ENCODE peak calls at places on chromosomes 1 and 21, in ten cellular contexts. One of them, this sample, is unnamed.

GRCh38 chr1:20448626-20449215 is 37.3 kb downstream of the CAMK2N1 start:
- DNase-seq in lower leg skin: no peak
- DNase-seq in bronchial epithelial cell: no peak
- DNase-seq in stimulated activated CD8-positive, alpha-beta memory T cell treated with anti-CD3 and anti-CD28 coated beads, Interleukin-7, amount 100 ng/mL, for 1 hour: no peak
- DNase-seq in SK-N-SH: peak
- DNase-seq in caudate nucleus: peak
- DNase-seq in MG63: no peak
- DNase-seq in mucosa of descending colon: no peak
- DNase-seq in Ammon's horn: peak
- DNase-seq in NCI-H2081: no peak
- DNase-seq in this sample: no peak

GRCh38 chr1:109792056-109792831 is 28.5 kb upstream of the EPS8L3 start:
- DNase-seq in mucosa of descending colon: no peak
- DNase-seq in bronchial epithelial cell: peak
- DNase-seq in Ammon's horn: peak
- DNase-seq in stimulated activated CD8-positive, alpha-beta memory T cell treated with anti-CD3 and anti-CD28 coated beads, Interleukin-7, amount 100 ng/mL, for 1 hour: no peak
- DNase-seq in NCI-H2081: peak
- DNase-seq in lower leg skin: peak
- DNase-seq in SK-N-SH: peak
- DNase-seq in caudate nucleus: peak
- DNase-seq in MG63: peak
- DNase-seq in this sample: peak

GRCh38 chr1:67689267-67690017 is 4.4 kb downstream of the GADD45A start:
- DNase-seq in Ammon's horn: no peak
- DNase-seq in SK-N-SH: no peak
- DNase-seq in lower leg skin: no peak
- DNase-seq in caudate nucleus: no peak
- DNase-seq in mucosa of descending colon: no peak
- DNase-seq in NCI-H2081: no peak
- DNase-seq in MG63: no peak
- DNase-seq in bronchial epithelial cell: peak
- DNase-seq in stimulated activated CD8-positive, alpha-beta memory T cell treated with anti-CD3 and anti-CD28 coated beads, Interleukin-7, amount 100 ng/mL, for 1 hour: no peak
- DNase-seq in this sample: no peak

GRCh38 chr1:113686891-113687624 is 72.2 kb downstream of the PHTF1 start:
- DNase-seq in Ammon's horn: no peak
- DNase-seq in mucosa of descending colon: no peak
- DNase-seq in bronchial epithelial cell: no peak
- DNase-seq in lower leg skin: no peak
- DNase-seq in SK-N-SH: no peak
- DNase-seq in MG63: no peak
- DNase-seq in NCI-H2081: no peak
- DNase-seq in caudate nucleus: no peak
- DNase-seq in stimulated activated CD8-positive, alpha-beta memory T cell treated with anti-CD3 and anti-CD28 coated beads, Interleukin-7, amount 100 ng/mL, for 1 hour: no peak
- DNase-seq in this sample: no peak

GRCh38 chr1:4220362-4220761 is 320.3 kb upstream of the C1orf174 start:
- DNase-seq in SK-N-SH: no peak
- DNase-seq in Ammon's horn: no peak
- DNase-seq in stimulated activated CD8-positive, alpha-beta memory T cell treated with anti-CD3 and anti-CD28 coated beads, Interleukin-7, amount 100 ng/mL, for 1 hour: no peak
- DNase-seq in bronchial epithelial cell: no peak
- DNase-seq in NCI-H2081: no peak
- DNase-seq in MG63: no peak
- DNase-seq in caudate nucleus: no peak
- DNase-seq in mucosa of descending colon: no peak
- DNase-seq in lower leg skin: peak
- DNase-seq in this sample: peak

GRCh38 chr1:53500184-53501064 is 41.2 kb downstream of the DMRTB1 start:
- DNase-seq in SK-N-SH: no peak
- DNase-seq in mucosa of descending colon: no peak
- DNase-seq in Ammon's horn: no peak
- DNase-seq in bronchial epithelial cell: no peak
- DNase-seq in stimulated activated CD8-positive, alpha-beta memory T cell treated with anti-CD3 and anti-CD28 coated beads, Interleukin-7, amount 100 ng/mL, for 1 hour: no peak
- DNase-seq in MG63: no peak
- DNase-seq in NCI-H2081: peak
- DNase-seq in caudate nucleus: no peak
- DNase-seq in lower leg skin: no peak
- DNase-seq in this sample: no peak

GRCh38 chr1:18396247-18396646 is 84.5 kb upstream of the KLHDC7A start:
- DNase-seq in NCI-H2081: no peak
- DNase-seq in mucosa of descending colon: no peak
- DNase-seq in caudate nucleus: no peak
- DNase-seq in Ammon's horn: no peak
- DNase-seq in bronchial epithelial cell: peak
- DNase-seq in SK-N-SH: no peak
- DNase-seq in MG63: peak
- DNase-seq in stimulated activated CD8-positive, alpha-beta memory T cell treated with anti-CD3 and anti-CD28 coated beads, Interleukin-7, amount 100 ng/mL, for 1 hour: no peak
- DNase-seq in lower leg skin: no peak
- DNase-seq in this sample: no peak

GRCh38 chr1:227730630-227731151 is 4.4 kb downstream of the JMJD4 start:
- DNase-seq in stimulated activated CD8-positive, alpha-beta memory T cell treated with anti-CD3 and anti-CD28 coated beads, Interleukin-7, amount 100 ng/mL, for 1 hour: no peak
- DNase-seq in caudate nucleus: no peak
- DNase-seq in NCI-H2081: no peak
- DNase-seq in lower leg skin: no peak
- DNase-seq in Ammon's horn: no peak
- DNase-seq in SK-N-SH: peak
- DNase-seq in MG63: no peak
- DNase-seq in mucosa of descending colon: no peak
- DNase-seq in bronchial epithelial cell: no peak
- DNase-seq in this sample: no peak

GRCh38 chr1:231625975-231626534 is 535 bp upstream of the DISC1 start:
- DNase-seq in lower leg skin: no peak
- DNase-seq in SK-N-SH: no peak
- DNase-seq in mucosa of descending colon: no peak
- DNase-seq in caudate nucleus: no peak
- DNase-seq in NCI-H2081: no peak
- DNase-seq in MG63: no peak
- DNase-seq in stimulated activated CD8-positive, alpha-beta memory T cell treated with anti-CD3 and anti-CD28 coated beads, Interleukin-7, amount 100 ng/mL, for 1 hour: no peak
- DNase-seq in Ammon's horn: no peak
- DNase-seq in bronchial epithelial cell: no peak
- DNase-seq in this sample: no peak

GRCh38 chr1:115748396-115749130 is 20.0 kb downstream of the CASQ2 start:
- DNase-seq in NCI-H2081: no peak
- DNase-seq in caudate nucleus: no peak
- DNase-seq in bronchial epithelial cell: peak
- DNase-seq in SK-N-SH: no peak
- DNase-seq in lower leg skin: no peak
- DNase-seq in Ammon's horn: no peak
- DNase-seq in stimulated activated CD8-positive, alpha-beta memory T cell treated with anti-CD3 and anti-CD28 coated beads, Interleukin-7, amount 100 ng/mL, for 1 hour: no peak
- DNase-seq in mucosa of descending colon: no peak
- DNase-seq in MG63: no peak
- DNase-seq in this sample: no peak

GRCh38 chr1:68319907-68320306 is 87.6 kb upstream of the WLS start:
- DNase-seq in MG63: no peak
- DNase-seq in caudate nucleus: no peak
- DNase-seq in NCI-H2081: no peak
- DNase-seq in lower leg skin: no peak
- DNase-seq in SK-N-SH: no peak
- DNase-seq in stimulated activated CD8-positive, alpha-beta memory T cell treated with anti-CD3 and anti-CD28 coated beads, Interleukin-7, amount 100 ng/mL, for 1 hour: no peak
- DNase-seq in mucosa of descending colon: no peak
- DNase-seq in bronchial epithelial cell: no peak
- DNase-seq in Ammon's horn: no peak
- DNase-seq in this sample: no peak

GRCh38 chr1:107058245-107059032 is 2.0 kb downstream of the PRMT6 start:
- DNase-seq in caudate nucleus: no peak
- DNase-seq in NCI-H2081: no peak
- DNase-seq in Ammon's horn: no peak
- DNase-seq in MG63: no peak
- DNase-seq in lower leg skin: no peak
- DNase-seq in mucosa of descending colon: no peak
- DNase-seq in stimulated activated CD8-positive, alpha-beta memory T cell treated with anti-CD3 and anti-CD28 coated beads, Interleukin-7, amount 100 ng/mL, for 1 hour: no peak
- DNase-seq in bronchial epithelial cell: no peak
- DNase-seq in SK-N-SH: no peak
- DNase-seq in this sample: no peak

GRCh38 chr1:89850844-89851410 is 30.1 kb downstream of the LRRC8D start:
- DNase-seq in lower leg skin: no peak
- DNase-seq in caudate nucleus: no peak
- DNase-seq in bronchial epithelial cell: no peak
- DNase-seq in NCI-H2081: no peak
- DNase-seq in Ammon's horn: no peak
- DNase-seq in mucosa of descending colon: no peak
- DNase-seq in MG63: no peak
- DNase-seq in SK-N-SH: no peak
- DNase-seq in stimulated activated CD8-positive, alpha-beta memory T cell treated with anti-CD3 and anti-CD28 coated beads, Interleukin-7, amount 100 ng/mL, for 1 hour: no peak
- DNase-seq in this sample: no peak

GRCh38 chr21:42638266-42638863 is 15.1 kb upstream of the PDE9A start:
- DNase-seq in caudate nucleus: no peak
- DNase-seq in NCI-H2081: no peak
- DNase-seq in mucosa of descending colon: peak
- DNase-seq in MG63: no peak
- DNase-seq in bronchial epithelial cell: no peak
- DNase-seq in SK-N-SH: no peak
- DNase-seq in Ammon's horn: no peak
- DNase-seq in stimulated activated CD8-positive, alpha-beta memory T cell treated with anti-CD3 and anti-CD28 coated beads, Interleukin-7, amount 100 ng/mL, for 1 hour: no peak
- DNase-seq in lower leg skin: no peak
- DNase-seq in this sample: no peak